ENCODE peak calls at places on chromosomes 12 and 14, in ten cellular contexts. K is progenitor cell of endocrine pancreas; C is DMS53; R is ELR; L is lung; B is NT2/D1; U is H4; P is brain microvascular endothelial cell; F is stimulated activated naive B cell treated with anti-CD40 and anti-IgM and Interleukin-4, amounts not matched to agents 10 μg/mL and 1 μg/mL and 100 μg/mL, for 72 hours; E is ecto neural progenitor cell. D is an unnamed sample.

GRCh38 chr12:75944097-75944904 is 87.3 kb downstream of the PHLDA1 start:
- DNase-seq in U (peak; percentile 93), L (no peak), C (peak; percentile 91), P (peak; percentile 73), E (no peak), R (peak; percentile 99), F (peak; percentile 27), K (no peak), B (peak; percentile 78), D (no peak)

GRCh38 chr12:97394657-97395056 is 67.9 kb upstream of the RMST start:
- DNase-seq in U (no peak), F (no peak), L (no peak), C (no peak), B (no peak), E (no peak), K (no peak), P (no peak), R (no peak), D (no peak)

GRCh38 chr14:101839661-101840060 is 78.2 kb downstream of the PPP2R5C start:
- DNase-seq in U (no peak), C (no peak), P (no peak), B (no peak), K (no peak), F (no peak), L (no peak), E (no peak), R (no peak), D (no peak)

GRCh38 chr12:109775172-109775881 is 57.9 kb downstream of the TRPV4 start:
- DNase-seq in U (peak; percentile 53), P (peak; percentile 50), C (peak; percentile 88), B (peak; percentile 48), E (peak; percentile 90), R (peak; percentile 76), K (peak; percentile 75), L (peak; percentile 70), F (peak; percentile 31), D (peak; percentile 74)

GRCh38 chr12:55659486-55660385 is 23.0 kb downstream of the OR10P1 start:
- DNase-seq in R (peak; percentile 52), F (no peak), U (no peak), E (no peak), C (peak; percentile 39), P (peak; percentile 66), B (no peak), K (no peak), L (no peak), D (peak; percentile 89)

GRCh38 chr12:23803547-23803946 is 145.9 kb downstream of the SOX5 start:
- DNase-seq in K (no peak), B (no peak), L (no peak), R (no peak), P (no peak), E (no peak), F (no peak), U (no peak), C (no peak), D (no peak)

GRCh38 chr12:130739571-130739970 is 23.5 kb upstream of the RIMBP2 start:
- DNase-seq in P (no peak), E (peak; percentile 29), B (no peak), K (no peak), U (no peak), R (no peak), C (no peak), L (no peak), F (no peak), D (no peak)

GRCh38 chr12:14946162-14946561 is 7.8 kb upstream of the ERP27 start:
- DNase-seq in B (no peak), E (no peak), U (no peak), P (no peak), K (no peak), R (no peak), C (no peak), F (no peak), L (no peak), D (no peak)

GRCh38 chr12:117854339-117855012 is 114.3 kb downstream of the KSR2 start:
- DNase-seq in K (peak; percentile 58), U (peak; percentile 64), P (peak; percentile 55), B (peak; percentile 65), E (peak; percentile 87), L (peak; percentile 37), R (peak; percentile 68), F (peak; percentile 46), C (peak; percentile 88), D (no peak)

GRCh38 chr14:87491816-87492215 is 501.2 kb downstream of the GALC start:
- DNase-seq in F (no peak), C (peak; percentile 78), K (no peak), R (no peak), E (no peak), L (no peak), B (no peak), U (no peak), P (no peak), D (no peak)

GRCh38 chr12:80178846-80179245 is 79.5 kb downstream of the OTOGL start:
- DNase-seq in K (no peak), L (no peak), R (no peak), U (no peak), E (no peak), F (no peak), B (no peak), P (no peak), C (no peak), D (no peak)

GRCh38 chr12:126772171-126772864 is 1494.7 kb upstream of the TMEM132C start:
- DNase-seq in R (peak; percentile 58), E (no peak), B (no peak), U (peak; percentile 97), L (no peak), F (peak; percentile 54), P (no peak), C (peak; percentile 76), K (no peak), D (no peak)

GRCh38 chr12:54201001-54201794 is 12.4 kb upstream of the SMUG1 start:
- DNase-seq in K (peak; percentile 77), F (peak; percentile 28), C (peak; percentile 82), E (peak; percentile 91), R (peak; percentile 84), P (peak; percentile 58), U (peak; percentile 69), L (peak; percentile 69), B (peak; percentile 65), D (peak; percentile 65)

GRCh38 chr14:100747021-100747586 is 20.4 kb downstream of the DLK1 start:
- DNase-seq in E (peak; percentile 14), K (no peak), U (peak; percentile 73), P (peak; percentile 73), F (no peak), C (peak; percentile 21), R (peak; percentile 90), L (peak; percentile 74), B (no peak), D (no peak)

GRCh38 chr12:47808049-47808448 is 11.7 kb downstream of the HDAC7 start:
- DNase-seq in R (peak; percentile 45), B (no peak), P (peak; percentile 42), C (peak; percentile 91), U (no peak), K (no peak), F (peak; percentile 81), E (no peak), L (peak; percentile 56), D (no peak)

GRCh38 chr14:90561031-90561430 is 164.2 kb downstream of the CALM1 start:
- DNase-seq in U (no peak), R (no peak), B (no peak), P (no peak), L (no peak), E (no peak), K (no peak), F (no peak), C (no peak), D (no peak)

GRCh38 chr14:100604709-100605108 is 17.5 kb upstream of the BEGAIN start:
- DNase-seq in B (no peak), U (no peak), E (no peak), P (no peak), K (no peak), F (no peak), L (no peak), C (no peak), R (no peak), D (no peak)

GRCh38 chr12:30822385-30823139 is 67.8 kb upstream of the CAPRIN2 start:
- DNase-seq in F (peak; percentile 26), E (peak; percentile 84), L (peak; percentile 81), U (peak; percentile 30), C (peak; percentile 96), B (peak; percentile 67), K (peak; percentile 74), R (peak; percentile 30), P (peak; percentile 40), D (peak; percentile 49)

GRCh38 chr12:442235-442884 is 17.4 kb upstream of the B4GALNT3 start:
- DNase-seq in C (peak; percentile 86), L (peak; percentile 45), F (no peak), B (peak; percentile 86), E (peak; percentile 75), K (peak; percentile 74), R (peak; percentile 69), U (peak; percentile 53), P (peak; percentile 51), D (peak; percentile 77)